ENCODE peak calls at places on chromosomes 4 and X, in six cellular contexts. One of them, this sample, is unnamed.

GRCh38 chrX:120731386-120731785 is 101.5 kb upstream of the C1GALT1C1 start:
- DNase-seq in iris pigment epithelial cell: no peak
- DNase-seq in skeletal muscle cell: no peak
- DNase-seq in hypothalamus: no peak
- DNase-seq in adrenal gland: no peak
- DNase-seq in nephron progenitor cell: no peak
- DNase-seq in this sample: no peak

GRCh38 chr4:104989363-104989762 is 157.3 kb upstream of the TET2 start:
- DNase-seq in iris pigment epithelial cell: peak
- DNase-seq in skeletal muscle cell: peak
- DNase-seq in hypothalamus: no peak
- DNase-seq in adrenal gland: no peak
- DNase-seq in nephron progenitor cell: no peak
- DNase-seq in this sample: no peak

GRCh38 chr4:2393353-2394270 is 24.8 kb downstream of the ZFYVE28 start:
- DNase-seq in iris pigment epithelial cell: no peak
- DNase-seq in skeletal muscle cell: no peak
- DNase-seq in hypothalamus: no peak
- DNase-seq in adrenal gland: no peak
- DNase-seq in nephron progenitor cell: peak
- DNase-seq in this sample: no peak

GRCh38 chr4:113499696-113500095 is 261.8 kb downstream of the CAMK2D start:
- DNase-seq in iris pigment epithelial cell: peak
- DNase-seq in skeletal muscle cell: peak
- DNase-seq in hypothalamus: no peak
- DNase-seq in adrenal gland: no peak
- DNase-seq in nephron progenitor cell: no peak
- DNase-seq in this sample: no peak

GRCh38 chrX:111585337-111585736 is 73.9 kb downstream of the SERTM2 start:
- DNase-seq in iris pigment epithelial cell: no peak
- DNase-seq in skeletal muscle cell: no peak
- DNase-seq in hypothalamus: no peak
- DNase-seq in adrenal gland: no peak
- DNase-seq in nephron progenitor cell: peak
- DNase-seq in this sample: no peak

GRCh38 chrX:106481341-106481740 is 130.4 kb upstream of the RADX start:
- DNase-seq in iris pigment epithelial cell: peak
- DNase-seq in skeletal muscle cell: no peak
- DNase-seq in hypothalamus: peak
- DNase-seq in adrenal gland: peak
- DNase-seq in nephron progenitor cell: peak
- DNase-seq in this sample: no peak

GRCh38 chrX:95318882-95319281 is 1365.8 kb upstream of the DIAPH2 start:
- DNase-seq in iris pigment epithelial cell: peak
- DNase-seq in skeletal muscle cell: no peak
- DNase-seq in hypothalamus: no peak
- DNase-seq in adrenal gland: no peak
- DNase-seq in nephron progenitor cell: peak
- DNase-seq in this sample: no peak

GRCh38 chrX:150813922-150814321 is 84.5 kb downstream of the CD99L2 start:
- DNase-seq in iris pigment epithelial cell: peak
- DNase-seq in skeletal muscle cell: no peak
- DNase-seq in hypothalamus: no peak
- DNase-seq in adrenal gland: no peak
- DNase-seq in nephron progenitor cell: no peak
- DNase-seq in this sample: no peak

GRCh38 chr4:52376107-52376704 is 282.9 kb downstream of the USP46 start:
- DNase-seq in iris pigment epithelial cell: peak
- DNase-seq in skeletal muscle cell: peak
- DNase-seq in hypothalamus: no peak
- DNase-seq in adrenal gland: no peak
- DNase-seq in nephron progenitor cell: peak
- DNase-seq in this sample: no peak

GRCh38 chr4:38101563-38101962 is 141.4 kb downstream of the PTTG2 start:
- DNase-seq in iris pigment epithelial cell: peak
- DNase-seq in skeletal muscle cell: no peak
- DNase-seq in hypothalamus: no peak
- DNase-seq in adrenal gland: no peak
- DNase-seq in nephron progenitor cell: no peak
- DNase-seq in this sample: no peak

GRCh38 chrX:111086521-111087127 is 9.4 kb upstream of the PAK3 start:
- DNase-seq in iris pigment epithelial cell: no peak
- DNase-seq in skeletal muscle cell: no peak
- DNase-seq in hypothalamus: no peak
- DNase-seq in adrenal gland: no peak
- DNase-seq in nephron progenitor cell: no peak
- DNase-seq in this sample: no peak

GRCh38 chr4:72326692-72327632 is 242.1 kb downstream of the ADAMTS3 start:
- DNase-seq in iris pigment epithelial cell: peak
- DNase-seq in skeletal muscle cell: no peak
- DNase-seq in hypothalamus: no peak
- DNase-seq in adrenal gland: no peak
- DNase-seq in nephron progenitor cell: no peak
- DNase-seq in this sample: no peak

GRCh38 chrX:78658851-78659744 is at the start of gene RTL3:
- DNase-seq in iris pigment epithelial cell: peak
- DNase-seq in skeletal muscle cell: peak
- DNase-seq in hypothalamus: no peak
- DNase-seq in adrenal gland: no peak
- DNase-seq in nephron progenitor cell: no peak
- DNase-seq in this sample: no peak

GRCh38 chr4:55742655-55743191 is 76.9 kb upstream of the EXOC1L start:
- DNase-seq in iris pigment epithelial cell: peak
- DNase-seq in skeletal muscle cell: peak
- DNase-seq in hypothalamus: no peak
- DNase-seq in adrenal gland: no peak
- DNase-seq in nephron progenitor cell: peak
- DNase-seq in this sample: no peak

GRCh38 chr4:176335421-176335820 is 15.7 kb downstream of the SPCS3 start:
- DNase-seq in iris pigment epithelial cell: peak
- DNase-seq in skeletal muscle cell: no peak
- DNase-seq in hypothalamus: no peak
- DNase-seq in adrenal gland: no peak
- DNase-seq in nephron progenitor cell: no peak
- DNase-seq in this sample: no peak

GRCh38 chr4:65580551-65580950 is 89.7 kb downstream of the EPHA5 start:
- DNase-seq in iris pigment epithelial cell: peak
- DNase-seq in skeletal muscle cell: no peak
- DNase-seq in hypothalamus: no peak
- DNase-seq in adrenal gland: no peak
- DNase-seq in nephron progenitor cell: no peak
- DNase-seq in this sample: no peak

This sample was measured in GM06990.